ENCODE peak calls at places on chromosomes 11 and 22, in seven cellular contexts. K is fibroblast of lung, Q is mesenchymal stem cell, Y is PC-3, F is aorta, D is choroid plexus epithelial cell, E is lung microvascular endothelial cell. B is an unnamed sample.

GRCh38 chr11:66929753-66930152 is 28.4 kb downstream of the PC start:
- DNase-seq in K (no peak), Q (no peak), Y (no peak), F (no peak), D (no peak), E (no peak), B (no peak)

GRCh38 chr11:69102161-69102695 is 53.5 kb downstream of the TPCN2 start:
- DNase-seq in K (no peak), Q (no peak), Y (no peak), F (no peak), D (no peak), E (no peak), B (no peak)

GRCh38 chr22:45757068-45757467 is 85.4 kb downstream of the ATXN10 start:
- DNase-seq in K (peak; percentile 59), Q (no peak), Y (no peak), F (no peak), D (no peak), E (no peak), B (no peak)

GRCh38 chr11:18721576-18722292 is 4.3 kb downstream of the IGSF22 start:
- DNase-seq in K (peak; percentile 44), Q (peak; percentile 63), Y (peak; percentile 37), F (no peak), D (peak; percentile 55), E (peak; percentile 55), B (peak; percentile 31)

GRCh38 chr11:15158351-15159015 is 43.8 kb downstream of the INSC start:
- DNase-seq in K (peak; percentile 58), Q (peak; percentile 96), Y (peak; percentile 25), F (no peak), D (peak; percentile 70), E (peak; percentile 88), B (no peak)

GRCh38 chr11:32311351-32312077 is 123.8 kb downstream of the WT1 start:
- DNase-seq in K (no peak), Q (no peak), Y (peak; percentile 13), F (no peak), D (peak; percentile 17), E (no peak), B (no peak)

GRCh38 chr11:6682591-6682935 is 577 bp downstream of the MRPL17 start:
- DNase-seq in K (no peak), Q (no peak), Y (no peak), F (no peak), D (no peak), E (no peak), B (no peak)

GRCh38 chr11:19970944-19971343 is 189.3 kb downstream of the DBX1 start:
- DNase-seq in K (no peak), Q (no peak), Y (no peak), F (no peak), D (no peak), E (no peak), B (no peak)

GRCh38 chr11:132119573-132119972 is 749.2 kb downstream of the NTM start:
- DNase-seq in K (no peak), Q (no peak), Y (no peak), F (no peak), D (no peak), E (no peak), B (no peak)

GRCh38 chr11:57779275-57779674 is 17.7 kb downstream of the CTNND1 start:
- DNase-seq in K (peak; percentile 78), Q (peak; percentile 63), Y (peak; percentile 82), F (no peak), D (peak; percentile 72), E (peak; percentile 73), B (no peak)

GRCh38 chr11:132231656-132232173 is 861.3 kb downstream of the NTM start:
- DNase-seq in K (no peak), Q (no peak), Y (no peak), F (no peak), D (no peak), E (no peak), B (no peak)

GRCh38 chr22:41565403-41566054 is 4.7 kb downstream of the CSDC2 start:
- DNase-seq in K (peak; percentile 84), Q (peak; percentile 89), Y (peak; percentile 68), F (peak; percentile 83), D (peak; percentile 84), E (peak; percentile 71), B (no peak)

GRCh38 chr11:3127706-3128355 is 37.3 kb downstream of the OSBPL5 start:
- DNase-seq in K (no peak), Q (no peak), Y (no peak), F (peak; percentile 63), D (no peak), E (no peak), B (no peak)

GRCh38 chr22:23534851-23535717 is 45.0 kb downstream of the IGLL1 start:
- DNase-seq in K (no peak), Q (no peak), Y (no peak), F (peak; percentile 69), D (no peak), E (no peak), B (no peak)

GRCh38 chr22:35582861-35583670 is 34.1 kb downstream of the MB start:
- DNase-seq in K (peak; percentile 53), Q (peak; percentile 67), Y (peak; percentile 70), F (no peak), D (peak; percentile 77), E (peak; percentile 72), B (peak; percentile 38)

GRCh38 chr11:128421577-128421976 is 165.8 kb downstream of the ETS1 start:
- DNase-seq in K (peak; percentile 88), Q (peak; percentile 78), Y (no peak), F (no peak), D (peak; percentile 58), E (peak; percentile 24), B (no peak)

B was measured in naive thymus-derived CD4-positive, alpha-beta T cell.